ENCODE peak calls at places on chromosomes 7 and 10, in six cellular contexts. G is NCI-H1105 treated with DMSO at 0.1 percent for 48 hours; L is HTR-8/SVneo; B is RCC 7860; Z is stimulated activated CD8-positive, alpha-beta memory T cell treated with anti-CD3 and anti-CD28 coated beads, Interleukin-4, amount 100 ng/mL, for 24 hours; U is SK-N-SH. N is an unnamed sample.

GRCh38 chr10:103715430-103715829 is 139.9 kb downstream of the SH3PXD2A start:
- DNase-seq in G (no peak), L (no peak), B (peak; percentile 51), Z (no peak), U (no peak), N (no peak)

GRCh38 chr10:44911081-44911540 is at the start of gene TMEM72:
- DNase-seq in G (no peak), L (no peak), B (peak; percentile 73), Z (no peak), U (peak; percentile 27), N (peak; percentile 25)

GRCh38 chr7:1745018-1745532 is 75.0 kb downstream of the ELFN1 start:
- DNase-seq in G (no peak), L (no peak), B (no peak), Z (no peak), U (no peak), N (no peak)

GRCh38 chr7:80677629-80678028 is 39.2 kb downstream of the CD36 start:
- DNase-seq in G (no peak), L (no peak), B (no peak), Z (no peak), U (no peak), N (no peak)

GRCh38 chr10:70381491-70382421 is 669 bp downstream of the LRRC20 start:
- DNase-seq in G (peak; percentile 67), L (no peak), B (no peak), Z (no peak), U (peak; percentile 92), N (no peak)

GRCh38 chr10:29723704-29724103 is 88.9 kb upstream of the SVIL start:
- DNase-seq in G (no peak), L (no peak), B (no peak), Z (no peak), U (no peak), N (no peak)

GRCh38 chr10:43576062-43576461 is 1.6 kb upstream of the ZNF239 start:
- DNase-seq in G (no peak), L (no peak), B (no peak), Z (no peak), U (no peak), N (no peak)

GRCh38 chr7:1859266-1860035 is 189.4 kb downstream of the ELFN1 start:
- DNase-seq in G (no peak), L (no peak), B (no peak), Z (no peak), U (no peak), N (no peak)

GRCh38 chr10:73884017-73884416 is 9.7 kb upstream of the CAMK2G start:
- DNase-seq in G (no peak), L (no peak), B (no peak), Z (no peak), U (no peak), N (no peak)

GRCh38 chr7:80721880-80722595 is 83.6 kb downstream of the CD36 start:
- DNase-seq in G (no peak), L (peak; percentile 19), B (peak; percentile 82), Z (no peak), U (no peak), N (no peak)

N was measured in LNCaP clone FGC.